ENCODE peak calls at places on chromosomes 2 and 18, in four cellular contexts. S, C, I and T are unnamed samples.

GRCh38 chr2:233384017-233384416 is 29.7 kb downstream of the DGKD start:
- DNase-seq in S (no peak), C (no peak), I (no peak), T (no peak)

GRCh38 chr2:216034065-216034464 is 20.7 kb upstream of the MREG start:
- DNase-seq in C (peak; percentile 76), I (peak; percentile 75), S (peak; percentile 78), T (peak; percentile 81)

GRCh38 chr2:39913648-39914456 is 134.8 kb upstream of the THUMPD2 start:
- DNase-seq in S (no peak), I (no peak), C (peak; percentile 89), T (peak; percentile 91)

GRCh38 chr18:62346327-62347090 is 21.4 kb downstream of the TNFRSF11A start:
- DNase-seq in S (no peak), C (no peak), I (no peak), T (no peak)

GRCh38 chr2:240319221-240319854 is 116.1 kb upstream of the GPC1 start:
- DNase-seq in I (no peak), C (peak; percentile 10), S (no peak), T (no peak)

GRCh38 chr2:197152451-197153228 is 157.9 kb downstream of the ANKRD44 start:
- DNase-seq in S (no peak), I (no peak), C (peak; percentile 52), T (peak; percentile 51)

GRCh38 chr18:9719421-9719981 is 11.4 kb downstream of the RAB31 start:
- DNase-seq in C (peak; percentile 85), I (no peak), S (peak; percentile 89), T (peak; percentile 82)

GRCh38 chr2:113768770-113769169 is 12.3 kb upstream of the SLC35F5 start:
- DNase-seq in I (no peak), C (no peak), S (no peak), T (peak; percentile 22)

GRCh38 chr18:69109686-69110085 is 291.0 kb upstream of the DOK6 start:
- DNase-seq in C (peak; percentile 29), S (no peak), I (no peak), T (no peak)

GRCh38 chr2:83282851-83283250 is 1176.2 kb downstream of the SUCLG1 start:
- DNase-seq in S (no peak), I (no peak), C (no peak), T (no peak)

GRCh38 chr2:156423674-156424282 is 12.4 kb upstream of the GPD2 start:
- DNase-seq in I (no peak), S (no peak), C (no peak), T (no peak)

GRCh38 chr2:47208852-47209606 is 53.9 kb upstream of the STPG4 start:
- DNase-seq in C (peak; percentile 83), I (no peak), S (no peak), T (peak; percentile 82)

GRCh38 chr2:206856474-206856873 is 82.8 kb upstream of the CPO start:
- DNase-seq in S (no peak), I (no peak), C (peak; percentile 17), T (peak; percentile 70)

GRCh38 chr2:240424341-240425235 is 10.9 kb upstream of the GPC1 start:
- DNase-seq in C (no peak), S (peak; percentile 65), I (no peak), T (no peak)

GRCh38 chr18:39772155-39772919 is 2182.7 kb upstream of the PIK3C3 start:
- DNase-seq in I (no peak), S (no peak), C (peak; percentile 58), T (peak; percentile 10)

GRCh38 chr2:66790651-66791181 is 355.8 kb downstream of the MEIS1 start:
- DNase-seq in S (no peak), I (no peak), C (peak; percentile 78), T (peak; percentile 59)

GRCh38 chr18:36772339-36772738 is 56.5 kb downstream of the TPGS2 start:
- DNase-seq in I (no peak), S (no peak), C (no peak), T (no peak)

GRCh38 chr2:72926368-72926767 is 9.0 kb downstream of the EMX1 start:
- DNase-seq in I (no peak), S (no peak), C (no peak), T (no peak)

GRCh38 chr2:101329026-101329425 is 20.5 kb upstream of the RNF149 start:
- DNase-seq in C (no peak), I (no peak), S (no peak), T (no peak)
- H3K4me3 ChIP-seq in C (no peak overlapping the region), I (no peak overlapping the region), S (no peak overlapping the region), T (no peak overlapping the region)

DNA sequence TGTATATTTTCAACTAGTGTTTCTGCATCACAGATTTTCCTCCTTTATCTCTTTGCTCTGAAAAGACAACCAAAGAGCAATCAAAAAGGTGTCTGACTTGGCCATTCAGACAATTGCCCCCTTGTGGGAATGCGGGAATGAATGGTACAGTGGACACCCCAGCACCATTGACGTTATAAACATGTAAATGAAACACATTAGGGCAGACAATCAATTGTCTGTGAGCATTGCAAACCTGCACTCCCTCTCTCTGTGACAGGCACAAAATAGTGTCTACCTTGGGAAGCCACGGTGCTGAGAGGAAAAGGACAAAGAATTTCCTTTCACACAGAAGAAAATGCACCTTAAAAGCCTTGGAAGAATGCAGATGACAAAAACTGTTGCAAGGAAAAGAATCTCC is 8.0 kb downstream of the ZEB2 start:
- DNase-seq in C (peak; percentile 24), S (no peak), I (no peak), T (peak; percentile 15)
- H3K4me3 ChIP-seq in C (peak overlapping the region; percentile 92), S (peak overlapping the region; percentile 25), I (no peak overlapping the region), T (no peak overlapping the region)

DNA sequence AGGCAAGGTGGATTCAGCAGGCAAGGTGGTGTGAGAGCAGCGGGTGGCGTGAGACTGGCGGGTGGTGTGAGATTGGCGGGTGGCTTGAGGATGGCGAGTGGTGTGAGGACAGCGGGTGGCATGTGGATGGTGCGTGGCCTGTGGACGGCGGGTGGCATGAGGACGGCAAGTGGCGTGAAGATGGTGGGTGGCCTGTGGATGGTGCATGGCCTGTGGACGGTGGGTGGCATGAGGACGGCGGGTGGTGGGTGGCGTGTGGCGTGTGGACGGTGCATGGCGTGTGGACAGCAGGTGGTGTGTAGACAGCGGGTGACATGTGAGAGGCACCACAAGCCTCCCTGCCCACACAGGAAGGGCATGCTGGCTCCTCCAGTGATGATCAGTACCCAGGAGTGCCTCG is 186.9 kb upstream of the SALL3 start:
- DNase-seq in C (no peak), S (no peak), I (no peak), T (no peak)
- H3K4me3 ChIP-seq in C (no peak overlapping the region), S (no peak overlapping the region), I (no peak overlapping the region), T (no peak overlapping the region)

GRCh38 chr2:150475479-150476212 is 11.8 kb downstream of the RND3 start:
- DNase-seq in C (peak; percentile 78), S (no peak), I (no peak), T (peak; percentile 15)

GRCh38 chr2:150474326-150475074 is 13.0 kb downstream of the RND3 start:
- DNase-seq in I (no peak), C (peak; percentile 37), S (no peak), T (peak; percentile 33)

GRCh38 chr2:150477347-150477746 is 10.1 kb downstream of the RND3 start:
- DNase-seq in I (no peak), C (peak; percentile 44), S (peak; percentile 28), T (peak; percentile 51)

GRCh38 chr2:150476809-150477302 is 10.6 kb downstream of the RND3 start:
- DNase-seq in S (no peak), I (no peak), C (peak; percentile 30), T (peak; percentile 33)

DNA sequence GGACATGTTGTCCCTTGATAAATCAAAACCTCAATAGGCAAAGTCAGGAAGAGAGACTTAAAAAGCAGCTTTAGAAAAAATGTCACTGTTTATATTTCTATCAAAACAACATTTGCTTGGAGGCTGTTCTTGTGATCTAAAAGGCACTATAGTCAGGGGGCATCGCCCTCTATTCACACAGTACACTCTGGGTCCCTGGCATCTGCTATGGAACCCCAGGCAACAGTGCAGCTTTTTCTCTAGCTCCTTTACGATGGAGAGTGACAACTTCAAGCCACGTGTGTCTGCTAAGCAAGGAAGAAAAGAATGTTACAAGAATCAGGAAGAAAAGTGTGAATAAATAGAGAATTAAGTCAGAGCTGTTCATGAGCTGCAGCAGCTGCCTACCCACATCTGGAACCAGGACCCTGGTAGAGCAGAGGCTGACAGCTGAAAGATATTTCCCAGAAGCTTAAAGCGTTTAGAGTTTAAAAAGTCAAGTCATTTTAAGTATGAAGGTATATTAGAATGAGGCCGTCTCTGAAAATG is 11.2 kb downstream of the RND3 start:
- DNase-seq in I (no peak), S (no peak), C (peak; percentile 72), T (peak; percentile 42)
- H3K4me3 ChIP-seq in I (no peak overlapping the region), S (no peak overlapping the region), C (peak overlapping the region; percentile 32), T (no peak overlapping the region)

GRCh38 chr18:58768293-58768974 is 96.2 kb upstream of the ZNF532 start:
- DNase-seq in I (peak; percentile 57), S (peak; percentile 91), C (peak; percentile 45), T (peak; percentile 43)
- H3K4me3 ChIP-seq in I (no peak overlapping the region), S (peak overlapping the region; percentile 15), C (no peak overlapping the region), T (peak overlapping the region; percentile 28)

GRCh38 chr2:5725794-5726463 is 33.7 kb downstream of the SOX11 start:
- DNase-seq in I (no peak), C (peak; percentile 6), S (no peak), T (no peak)

GRCh38 chr2:5727242-5727641 is 35.1 kb downstream of the SOX11 start:
- DNase-seq in S (no peak), I (no peak), C (no peak), T (no peak)

GRCh38 chr2:5722236-5722635 is 30.1 kb downstream of the SOX11 start:
- DNase-seq in S (no peak), I (no peak), C (no peak), T (no peak)

GRCh38 chr2:5725072-5725471 is 32.9 kb downstream of the SOX11 start:
- DNase-seq in S (no peak), C (no peak), I (no peak), T (no peak)

GRCh38 chr2:5723791-5724735 is 31.9 kb downstream of the SOX11 start:
- DNase-seq in S (no peak), I (no peak), C (peak; percentile 48), T (no peak)
- H3K4me3 ChIP-seq in S (no peak overlapping the region), I (no peak overlapping the region), C (no peak overlapping the region), T (no peak overlapping the region)

GRCh38 chr18:55587341-55588000 is 521 bp downstream of the TCF4 start:
- DNase-seq in C (peak; percentile 71), I (no peak), S (no peak), T (peak; percentile 58)

GRCh38 chr18:55585050-55585449 is 2.9 kb downstream of the TCF4 start:
- DNase-seq in I (no peak), S (no peak), C (peak; percentile 54), T (peak; percentile 35)

GRCh38 chr18:55585586-55586521 is 2.1 kb downstream of the TCF4 start:
- DNase-seq in C (peak; percentile 58), I (no peak), S (no peak), T (peak; percentile 56)

GRCh38 chr18:55588001-55588875 is at the start of gene TCF4:
- DNase-seq in C (peak; percentile 71), I (no peak), S (peak; percentile 79), T (peak; percentile 66)

DNA sequence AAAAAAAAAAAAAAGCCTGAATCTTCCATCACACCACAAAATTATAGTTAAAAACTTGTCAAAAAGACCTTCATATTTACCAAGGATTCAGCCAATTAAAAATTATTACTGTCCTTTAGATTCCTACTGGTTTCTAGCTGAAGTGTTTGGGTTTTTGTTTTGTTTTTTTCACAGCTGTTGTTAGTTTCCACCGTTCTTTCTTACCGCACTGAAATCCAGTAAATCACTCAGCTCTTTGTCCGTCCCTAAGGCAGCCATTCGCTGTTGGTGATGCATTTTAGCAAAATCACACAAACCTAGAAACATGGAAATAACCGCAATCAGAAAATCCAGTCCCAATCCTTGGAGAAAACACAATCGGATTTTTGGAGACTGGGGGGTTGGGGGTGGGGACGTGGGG is 1.2 kb downstream of the TCF4 start:
- DNase-seq in C (peak; percentile 67), S (no peak), I (no peak), T (peak; percentile 65)
- H3K4me3 ChIP-seq in C (peak overlapping the region; percentile 62), S (peak overlapping the region; percentile 21), I (no peak overlapping the region), T (peak overlapping the region; percentile 74)

GRCh38 chr2:26588576-26588975 is 52.6 kb downstream of the CIB4 start:
- DNase-seq in C (no peak), S (no peak), I (no peak), T (no peak)
- H3K4me3 ChIP-seq in C (no peak overlapping the region), S (no peak overlapping the region), I (no peak overlapping the region), T (no peak overlapping the region)